ENCODE peak calls at places on chromosomes 12 and 14, in nine cellular contexts. C is neuronal stem cell; B is stimulated activated effector memory CD8-positive, alpha-beta T cell treated with anti-CD3 and anti-CD28 coated beads, Interleukin-12 subunit alpha, Interleukin-12 subunit beta, amount 100 ng/mL, for 72 hours; Q is mesothelial cell of epicardium; G is H9; P is HCT116; F is RPMI7951; Z is T-helper 17 cell; D is cardiac fibroblast. U is an unnamed sample.

GRCh38 chr12:26854028-26854387 is 21.0 kb upstream of the ITPR2 start:
- DNase-seq in D (no peak), C (no peak), F (no peak), P (no peak), G (no peak), B (no peak), Z (no peak), Q (no peak), U (no peak)

GRCh38 chr12:107251288-107251687 is 157.9 kb upstream of the CRY1 start:
- DNase-seq in Q (no peak), C (no peak), Z (no peak), B (no peak), G (no peak), P (no peak), D (no peak), F (no peak), U (no peak)

GRCh38 chr14:98937021-98937420 is 335.0 kb downstream of the BCL11B start:
- DNase-seq in B (no peak), G (no peak), Z (no peak), P (no peak), D (no peak), C (no peak), F (no peak), Q (no peak), U (no peak)

GRCh38 chr12:59452746-59453145 is 143.1 kb upstream of the SLC16A7 start:
- DNase-seq in Z (no peak), Q (no peak), F (peak; percentile 5), C (no peak), G (no peak), P (no peak), D (peak; percentile 14), B (no peak), U (no peak)

GRCh38 chr14:75459099-75459741 is 31.4 kb downstream of the JDP2 start:
- DNase-seq in Q (no peak), C (no peak), Z (no peak), F (no peak), G (no peak), P (no peak), D (no peak), B (no peak), U (no peak)

GRCh38 chr14:45785240-45785639 is 532.2 kb upstream of the MIS18BP1 start:
- DNase-seq in D (no peak), Q (no peak), F (no peak), P (no peak), G (no peak), C (no peak), B (no peak), Z (no peak), U (no peak)

GRCh38 chr12:10701226-10701681 is 21.9 kb downstream of the YBX3 start:
- DNase-seq in B (no peak), P (no peak), F (peak; percentile 30), Q (no peak), C (no peak), Z (no peak), D (no peak), G (no peak), U (no peak)

GRCh38 chr14:82153689-82154088 is 620.0 kb upstream of the SEL1L start:
- DNase-seq in G (no peak), C (no peak), Z (no peak), P (no peak), Q (no peak), B (no peak), D (no peak), F (no peak), U (no peak)

GRCh38 chr12:94990222-94990621 is 13.3 kb downstream of the NDUFA12 start:
- DNase-seq in D (no peak), Q (no peak), Z (no peak), C (no peak), F (no peak), B (no peak), G (no peak), P (no peak), U (no peak)

GRCh38 chr12:58369576-58369975 is 428.2 kb downstream of the ATP23 start:
- DNase-seq in B (no peak), C (no peak), Z (no peak), D (no peak), F (peak; percentile 12), Q (no peak), G (no peak), P (no peak), U (no peak)

GRCh38 chr12:64080319-64081008 is 141.6 kb downstream of the KICS2 start:
- DNase-seq in G (no peak), Q (no peak), B (no peak), P (peak; percentile 56), Z (no peak), D (peak; percentile 43), F (no peak), C (no peak), U (no peak)

GRCh38 chr12:52812073-52812400 is 1.9 kb downstream of the KRT4 start:
- DNase-seq in B (no peak), F (no peak), Z (no peak), D (no peak), P (no peak), G (no peak), Q (no peak), C (no peak), U (no peak)

GRCh38 chr12:3661028-3661427 is 91.9 kb downstream of the CRACR2A start:
- DNase-seq in C (no peak), B (no peak), F (no peak), G (no peak), P (peak; percentile 36), Z (no peak), Q (no peak), D (no peak), U (no peak)

U was measured in GM19239.